ENCODE peak calls at places on chromosomes 16 and 17, in seven cellular contexts. I is stomach, Y is spleen, O is EL, S is NCI-H1417, R is lung microvascular endothelial cell, L is T-cell. C is an unnamed sample.

GRCh38 chr17:6070895-6071511 is 824 bp downstream of the WSCD1 start:
- DNase-seq in Y (no peak), O (no peak), I (no peak), L (no peak), R (peak; percentile 18), S (peak; percentile 63), C (peak; percentile 38)

GRCh38 chr16:87723224-87723619 is 42.6 kb downstream of the KLHDC4 start:
- DNase-seq in Y (peak; percentile 83), I (peak; percentile 48), L (no peak), R (peak; percentile 94), S (peak; percentile 95), O (peak; percentile 18), C (no peak)

GRCh38 chr17:82793974-82794620 is 42.2 kb downstream of the TBCD start:
- DNase-seq in R (no peak), I (no peak), S (peak; percentile 83), L (no peak), Y (no peak), O (no peak), C (no peak)

GRCh38 chr16:82456683-82457082 is 170.1 kb upstream of the CDH13 start:
- DNase-seq in Y (no peak), R (peak; percentile 60), S (peak; percentile 66), L (peak; percentile 14), O (peak; percentile 50), I (peak; percentile 69), C (peak; percentile 59)

GRCh38 chr16:85205747-85206471 is 93.6 kb upstream of the CIBAR2 start:
- DNase-seq in O (peak; percentile 17), Y (no peak), S (peak; percentile 25), I (no peak), R (peak; percentile 36), L (no peak), C (no peak)

GRCh38 chr17:67606471-67606870 is 111.3 kb upstream of the NOL11 start:
- DNase-seq in R (peak; percentile 62), L (no peak), I (peak; percentile 90), S (no peak), O (no peak), Y (no peak), C (no peak)

GRCh38 chr17:35185849-35186248 is 8.3 kb downstream of the SLC35G3 start:
- DNase-seq in S (peak; percentile 5), R (no peak), O (no peak), I (no peak), L (no peak), Y (no peak), C (no peak)

GRCh38 chr16:66474750-66475199 is 47.7 kb downstream of the BEAN1 start:
- DNase-seq in O (no peak), Y (no peak), R (peak; percentile 61), I (no peak), S (peak; percentile 43), L (peak; percentile 49), C (no peak)

GRCh38 chr16:397736-398332 is 835 bp downstream of the NME4 start:
- DNase-seq in O (peak; percentile 77), L (no peak), Y (peak; percentile 88), S (peak; percentile 15), R (peak; percentile 78), I (peak; percentile 82), C (peak; percentile 86)

GRCh38 chr16:50303041-50303604 is 36.8 kb downstream of the ADCY7 start:
- DNase-seq in O (no peak), L (no peak), S (no peak), R (no peak), I (no peak), Y (peak; percentile 51), C (peak; percentile 13)

GRCh38 chr16:50505714-50506542 is 42.3 kb upstream of the NKD1 start:
- DNase-seq in O (no peak), L (no peak), S (peak; percentile 28), I (no peak), Y (no peak), R (no peak), C (no peak)

GRCh38 chr17:42071810-42072209 is 21.4 kb upstream of the C17orf113 start:
- DNase-seq in Y (no peak), O (no peak), L (no peak), S (no peak), R (no peak), I (no peak), C (no peak)

GRCh38 chr17:17401271-17401781 is 75.5 kb upstream of the MED9 start:
- DNase-seq in Y (no peak), S (no peak), R (peak; percentile 12), O (peak; percentile 62), I (no peak), L (no peak), C (no peak)

GRCh38 chr17:19554393-19554792 is 20.7 kb downstream of the SLC47A1 start:
- DNase-seq in Y (no peak), L (no peak), O (peak; percentile 15), S (no peak), I (no peak), R (no peak), C (no peak)

GRCh38 chr17:385195-385835 is 32.7 kb upstream of the RPH3AL start:
- DNase-seq in Y (peak; percentile 83), O (peak; percentile 44), I (peak; percentile 48), R (peak; percentile 29), S (peak; percentile 30), L (no peak), C (no peak)

GRCh38 chr17:32992360-32993033 is 850 bp downstream of the SPACA3 start:
- DNase-seq in I (peak; percentile 44), S (no peak), Y (no peak), L (no peak), O (no peak), R (no peak), C (no peak)

GRCh38 chr17:75194879-75195278 is 10.6 kb upstream of the NUP85 start:
- DNase-seq in O (peak; percentile 47), I (no peak), S (no peak), L (no peak), Y (no peak), R (no peak), C (no peak)

GRCh38 chr17:41464682-41465081 is 2.5 kb downstream of the KRT32 start:
- DNase-seq in I (peak; percentile 59), R (no peak), O (peak; percentile 98), L (no peak), S (no peak), Y (no peak), C (no peak)

GRCh38 chr17:55783684-55784245 is 32.9 kb downstream of the PCTP start:
- DNase-seq in I (peak; percentile 35), L (no peak), O (peak; percentile 51), Y (no peak), S (no peak), R (peak; percentile 95), C (peak; percentile 36)

GRCh38 chr17:71633391-71633849 is 487.4 kb upstream of the SOX9 start:
- DNase-seq in R (no peak), Y (no peak), O (peak; percentile 91), I (no peak), S (peak; percentile 30), L (no peak), C (peak; percentile 84)

GRCh38 chr16:74951676-74952075 is 33.2 kb downstream of the WDR59 start:
- DNase-seq in S (no peak), I (no peak), O (no peak), R (no peak), Y (peak; percentile 20), L (no peak), C (no peak)

GRCh38 chr16:81397058-81397878 is 47.3 kb upstream of the CMIP start:
- DNase-seq in I (no peak), L (no peak), R (no peak), O (no peak), Y (no peak), S (no peak), C (no peak)

GRCh38 chr16:67154578-67155304 is 3.9 kb upstream of the B3GNT9 start:
- DNase-seq in L (no peak), R (no peak), S (peak; percentile 39), Y (peak; percentile 75), O (no peak), I (no peak), C (no peak)

GRCh38 chr17:47820023-47820789 is 1.4 kb downstream of the OSBPL7 start:
- DNase-seq in O (no peak), Y (no peak), I (peak; percentile 81), S (no peak), L (no peak), R (no peak), C (peak; percentile 88)

GRCh38 chr17:14157822-14158221 is 78.8 kb downstream of the CDRT15 start:
- DNase-seq in S (no peak), R (no peak), O (peak; percentile 11), I (no peak), Y (no peak), L (no peak), C (no peak)

GRCh38 chr16:1474471-1474795 is 395 bp downstream of the CLCN7 start:
- DNase-seq in O (no peak), R (peak; percentile 30), I (no peak), S (no peak), Y (peak; percentile 84), L (no peak), C (no peak)

GRCh38 chr16:88754912-88755744 is 29.9 kb downstream of the PIEZO1 start:
- DNase-seq in L (no peak), R (peak; percentile 60), Y (no peak), O (peak; percentile 66), S (no peak), I (no peak), C (no peak)

GRCh38 chr16:80084614-80085013 is 456.2 kb upstream of the DYNLRB2 start:
- DNase-seq in O (peak; percentile 38), Y (no peak), R (peak; percentile 74), L (no peak), S (peak; percentile 65), I (peak; percentile 51), C (peak; percentile 11)

GRCh38 chr17:35001549-35001948 is 21.2 kb downstream of the LIG3 start:
- DNase-seq in R (no peak), Y (no peak), L (no peak), S (no peak), I (no peak), O (no peak), C (no peak)

GRCh38 chr16:73021866-73022495 is 25.9 kb downstream of the ZFHX3 start:
- DNase-seq in I (no peak), O (no peak), S (no peak), Y (no peak), L (no peak), R (no peak), C (no peak)